ENCODE peak calls at places on chromosomes 7 and 10, in nine cellular contexts. I, X, C, O, G, U, W, Z and Q are unnamed samples.

GRCh38 chr10:89301721-89302445 is at the start of gene IFIT2:
- DNase-seq in Z (peak; percentile 81), G (no peak), C (peak; percentile 75), W (no peak), U (no peak), O (no peak), I (no peak), X (peak; percentile 84), Q (peak; percentile 87)

GRCh38 chr7:129134356-129134972 is 10.0 kb upstream of the TSPAN33 start:
- DNase-seq in C (peak; percentile 15), Z (no peak), I (no peak), O (no peak), X (no peak), U (no peak), G (no peak), W (no peak), Q (no peak)

GRCh38 chr10:42177077-42177792 is 461.1 kb downstream of the ZNF33B start:
- DNase-seq in Z (no peak), G (no peak), O (no peak), C (no peak), X (no peak), U (no peak), I (no peak), W (no peak), Q (no peak)

GRCh38 chr7:158655931-158656441 is 48.6 kb downstream of the NCAPG2 start:
- DNase-seq in Z (no peak), X (no peak), U (no peak), W (no peak), C (peak; percentile 87), G (no peak), I (no peak), O (no peak), Q (no peak)

GRCh38 chr10:60977161-60978128 is 33.5 kb upstream of the RHOBTB1 start:
- DNase-seq in W (no peak), X (no peak), O (no peak), C (no peak), Z (no peak), G (no peak), I (no peak), U (no peak), Q (peak; percentile 66)

GRCh38 chr10:69756279-69756678 is 45.4 kb upstream of the COL13A1 start:
- DNase-seq in X (no peak), Z (no peak), O (no peak), G (no peak), U (no peak), W (no peak), I (no peak), C (no peak), Q (no peak)

GRCh38 chr10:2881720-2882459 is 185.5 kb upstream of the PFKP start:
- DNase-seq in O (no peak), W (no peak), Z (no peak), C (no peak), G (no peak), U (no peak), X (no peak), I (no peak), Q (no peak)

GRCh38 chr7:27185013-27185707 is at the start of gene HOXA11:
- DNase-seq in I (no peak), U (no peak), O (no peak), G (no peak), W (no peak), X (peak; percentile 98), Z (no peak), C (no peak), Q (no peak)

GRCh38 chr10:77185696-77186095 is 451.9 kb downstream of the KCNMA1 start:
- DNase-seq in Z (no peak), X (no peak), I (no peak), C (no peak), U (no peak), W (no peak), O (no peak), G (peak; percentile 33), Q (no peak)

GRCh38 chr10:31041011-31041410 is 9.3 kb upstream of the ZNF438 start:
- DNase-seq in W (no peak), C (no peak), Z (no peak), G (no peak), U (no peak), O (no peak), I (no peak), X (no peak), Q (no peak)

GRCh38 chr10:84543948-84544347 is 215.6 kb downstream of the CCSER2 start:
- DNase-seq in G (no peak), O (no peak), W (no peak), Z (no peak), I (no peak), X (peak; percentile 32), C (no peak), U (no peak), Q (no peak)

GRCh38 chr7:22782616-22783232 is 39.9 kb downstream of the TOMM7 start:
- DNase-seq in O (peak; percentile 48), X (peak; percentile 49), I (peak; percentile 35), C (peak; percentile 75), G (peak; percentile 86), W (peak; percentile 49), U (peak; percentile 64), Z (peak; percentile 21), Q (peak; percentile 47)

GRCh38 chr10:91694170-91694794 is 61.4 kb upstream of the PPP1R3C start:
- DNase-seq in I (no peak), O (no peak), X (peak; percentile 45), G (peak; percentile 25), W (no peak), Z (no peak), U (no peak), C (peak; percentile 42), Q (peak; percentile 69)

GRCh38 chr7:41973331-41973730 is 263.7 kb downstream of the GLI3 start:
- DNase-seq in C (no peak), U (no peak), W (no peak), X (no peak), G (no peak), Z (no peak), I (no peak), O (no peak), Q (no peak)

GRCh38 chr7:48112431-48113165 is 23.5 kb downstream of the UPP1 start:
- DNase-seq in U (no peak), Z (no peak), I (no peak), O (no peak), W (no peak), X (peak; percentile 74), G (no peak), C (no peak), Q (no peak)

GRCh38 chr10:76393875-76394706 is 962.7 kb downstream of the LRMDA start:
- DNase-seq in W (no peak), U (no peak), X (no peak), I (no peak), G (no peak), O (no peak), Z (no peak), C (no peak), Q (no peak)

GRCh38 chr7:156968183-156968582 is 18.7 kb downstream of the NOM1 start:
- DNase-seq in U (no peak), Z (no peak), W (no peak), X (no peak), O (no peak), I (no peak), G (no peak), C (no peak), Q (no peak)

GRCh38 chr7:147509052-147509480 is 1081.5 kb upstream of the C7orf33 start:
- DNase-seq in C (no peak), I (no peak), Z (no peak), O (no peak), G (no peak), U (no peak), X (peak; percentile 34), W (no peak), Q (no peak)

GRCh38 chr10:89235073-89235798 is 16.3 kb downstream of the LIPA start:
- DNase-seq in U (peak; percentile 63), G (no peak), Z (peak; percentile 80), I (no peak), W (no peak), C (no peak), X (no peak), O (no peak), Q (no peak)

GRCh38 chr7:5523052-5523711 is 99.5 kb upstream of the TNRC18 start:
- DNase-seq in C (peak; percentile 40), O (no peak), Z (no peak), G (peak; percentile 66), X (peak; percentile 34), W (no peak), U (no peak), I (no peak), Q (peak; percentile 19)

GRCh38 chr10:126080879-126081331 is 184.5 kb downstream of the FANK1 start:
- DNase-seq in O (no peak), X (no peak), Z (no peak), U (no peak), G (no peak), W (no peak), C (no peak), I (no peak), Q (no peak)